ENCODE peak calls at places on chromosomes 12 and 14, in eight cellular contexts. T, H, V, E, S, R, L and B are unnamed samples.

GRCh38 chr12:10392394-10392930 is 2.6 kb upstream of the KLRK1 start:
- DNase-seq in T (peak), H (peak), V (peak), E (no peak), S (peak), R (peak), L (peak), B (no peak)

GRCh38 chr14:68794856-68795601 is 2.2 kb upstream of the ZFP36L1 start:
- DNase-seq in T (peak), H (no peak), V (no peak), E (no peak), S (peak), R (no peak), L (peak), B (no peak)

GRCh38 chr14:72888636-72889201 is 5.2 kb downstream of the DPF3 start:
- DNase-seq in T (no peak), H (no peak), V (no peak), E (no peak), S (no peak), R (no peak), L (peak), B (no peak)

GRCh38 chr14:74395094-74395493 is 30.9 kb downstream of the SYNDIG1L start:
- DNase-seq in T (no peak), H (no peak), V (no peak), E (no peak), S (no peak), R (no peak), L (no peak), B (no peak)

GRCh38 chr14:90624732-90625444 is 191.3 kb downstream of the TTC7B start:
- DNase-seq in T (peak), H (no peak), V (no peak), E (peak), S (no peak), R (no peak), L (peak), B (no peak)

GRCh38 chr12:30548203-30548602 is 147.5 kb downstream of the IPO8 start:
- DNase-seq in T (no peak), H (no peak), V (no peak), E (no peak), S (no peak), R (no peak), L (peak), B (no peak)

GRCh38 chr12:123269980-123270379 is 1.7 kb downstream of the CDK2AP1 start:
- DNase-seq in T (no peak), H (no peak), V (no peak), E (peak), S (peak), R (no peak), L (no peak), B (no peak)

GRCh38 chr12:109202770-109203169 is 86.4 kb downstream of the ACACB start:
- DNase-seq in T (peak), H (no peak), V (no peak), E (no peak), S (no peak), R (no peak), L (no peak), B (no peak)

GRCh38 chr14:50040905-50041465 is 75.4 kb downstream of the VCPKMT start:
- DNase-seq in T (no peak), H (no peak), V (no peak), E (no peak), S (peak), R (no peak), L (no peak), B (no peak)

GRCh38 chr14:56846970-56847928 is 37.0 kb upstream of the OTX2 start:
- DNase-seq in T (no peak), H (no peak), V (no peak), E (no peak), S (no peak), R (no peak), L (no peak), B (no peak)

GRCh38 chr12:69655616-69656336 is 43.3 kb downstream of the BEST3 start:
- DNase-seq in T (peak), H (no peak), V (no peak), E (peak), S (no peak), R (no peak), L (peak), B (no peak)

GRCh38 chr14:90308561-90308960 is 23.2 kb downstream of the NRDE2 start:
- DNase-seq in T (no peak), H (no peak), V (no peak), E (no peak), S (no peak), R (no peak), L (no peak), B (no peak)

GRCh38 chr12:110638792-110639191 is 24.9 kb downstream of the TCTN1 start:
- DNase-seq in T (no peak), H (no peak), V (no peak), E (no peak), S (no peak), R (no peak), L (no peak), B (no peak)

GRCh38 chr12:69484428-69484827 is 14.2 kb downstream of the FRS2 start:
- DNase-seq in T (no peak), H (no peak), V (no peak), E (peak), S (no peak), R (no peak), L (no peak), B (no peak)